ENCODE peak calls at places on chromosomes 6 and 20, in nine cellular contexts. O is pancreas; U is HCT116; K is heart right ventricle; X is MM.1S; N is astrocyte; D is tibial nerve; H is CD4-positive, alpha-beta memory T cell; Q is RWPE2. P is an unnamed sample. For H3K4me1 and H3K27me3, the result is how much of the 10 kb centered on the place peaks cover.

GRCh38 chr6:170043881-170044790 is 246.7 kb downstream of the DLL1 start:
- DNase-seq in N (no peak), K (no peak), U (no peak), Q (peak), H (no peak), X (no peak), D (no peak), O (no peak), P (no peak)

GRCh38 chr20:31705598-31706597 is 16.8 kb downstream of the BCL2L1 start:
- DNase-seq in O (no peak), D (no peak), U (no peak), K (no peak), X (peak), N (no peak), Q (no peak), H (no peak), P (no peak)

GRCh38 chr20:51094221-51094620 is 71.3 kb upstream of the KCNG1 start:
- DNase-seq in N (no peak), U (no peak), H (no peak), Q (no peak), D (no peak), X (peak), K (no peak), O (no peak), P (no peak)

GRCh38 chr6:7157752-7158616 is 50.2 kb downstream of the RREB1 start:
- DNase-seq in X (no peak), Q (no peak), K (no peak), H (no peak), D (no peak), O (no peak), N (peak), U (no peak), P (no peak)

GRCh38 chr6:79101164-79101563 is 23.1 kb upstream of the PHIP start:
- DNase-seq in Q (no peak), U (no peak), K (no peak), O (no peak), X (no peak), D (no peak), N (no peak), H (no peak), P (no peak)

GRCh38 chr6:160990847-160991410 is 640 bp upstream of the MAP3K4 start:
- DNase-seq in O (no peak), H (no peak), Q (no peak), N (no peak), K (no peak), U (no peak), D (no peak), X (no peak), P (no peak)

GRCh38 chr6:22145823-22146379 is 150.9 kb downstream of the PRL start:
- DNase-seq in H (no peak), K (no peak), U (no peak), D (no peak), O (no peak), N (peak), X (no peak), Q (no peak), P (no peak)

GRCh38 chr6:147119310-147119709 is 84.9 kb upstream of the STXBP5 start:
- DNase-seq in N (no peak), D (no peak), O (no peak), K (no peak), Q (no peak), H (no peak), X (no peak), U (no peak), P (no peak)

GRCh38 chr20:44112456-44112855 is 74.5 kb downstream of the JPH2 start:
- DNase-seq in O (no peak), H (no peak), X (no peak), U (no peak), N (no peak), Q (peak), D (no peak), K (no peak), P (no peak)

GRCh38 chr20:57564180-57564802 is 3.4 kb downstream of the PCK1 start:
- DNase-seq in O (no peak), X (no peak), N (no peak), K (no peak), U (no peak), Q (peak), D (no peak), H (no peak), P (no peak)

GRCh38 chr6:19812512-19813119 is 24.6 kb upstream of the ID4 start:
- DNase-seq in D (no peak), Q (no peak), N (peak), X (peak), H (no peak), K (no peak), U (peak), O (no peak), P (no peak)

GRCh38 chr6:55888917-55889316 is 13.5 kb upstream of the BMP5 start:
- DNase-seq in N (no peak), U (no peak), X (peak), H (no peak), Q (no peak), K (no peak), O (no peak), D (no peak), P (no peak)

GRCh38 chr6:44298864-44299263 is 14.3 kb downstream of the AARS2 start:
- DNase-seq in X (no peak), H (no peak), D (no peak), N (no peak), K (no peak), O (no peak), Q (no peak), U (no peak), P (no peak)

GRCh38 chr6:145096846-145097245 is 638.5 kb downstream of the EPM2A start:
- DNase-seq in Q (no peak), U (no peak), X (no peak), K (no peak), D (no peak), N (no peak), H (no peak), O (no peak), P (no peak)

GRCh38 chr20:1894951-1895673 is at the start of gene SIRPA:
- DNase-seq in N (peak), O (peak), K (peak), D (no peak), Q (peak), X (peak), H (no peak), U (no peak), P (no peak)

GRCh38 chr20:10322073-10323012 is 103.7 kb downstream of the SNAP25 start:
- DNase-seq in N (peak), Q (no peak), O (no peak), D (no peak), H (no peak), K (no peak), X (no peak), U (no peak), P (no peak)

GRCh38 chr6:4085329-4085695 is 6.4 kb upstream of the FAM217A start:
- DNase-seq in Q (no peak), U (no peak), K (no peak), O (no peak), H (no peak), X (no peak), D (no peak), N (peak), P (no peak)

GRCh38 chr20:11891827-11892521 is 25.7 kb upstream of the BTBD3 start:
- DNase-seq in N (peak), U (peak), H (peak), K (peak), O (peak), Q (peak), D (no peak), X (peak), P (no peak)

GRCh38 chr6:19841181-19841580 is 4.0 kb downstream of the ID4 start:
- DNase-seq in D (no peak), U (no peak), N (no peak), O (no peak), X (no peak), H (no peak), K (no peak), Q (no peak), P (no peak)

GRCh38 chr6:3325210-3325609 is 66.5 kb downstream of the PSMG4 start:
- DNase-seq in O (no peak), U (no peak), X (no peak), Q (no peak), K (no peak), N (peak), H (no peak), D (no peak), P (no peak)

GRCh38 chr6:69867075-69867911 is 937 bp downstream of the COL19A1 start:
- DNase-seq in N (no peak), X (peak), D (no peak), H (peak), Q (no peak), K (peak), U (no peak), O (peak), P (peak)

GRCh38 chr6:43457643-43458042 is 2.3 kb upstream of the DLK2 start:
- DNase-seq in U (no peak), K (no peak), H (no peak), Q (no peak), N (no peak), X (no peak), D (no peak), O (no peak), P (no peak)

GRCh38 chr6:158649289-158650143 is at the start of gene SYTL3:
- DNase-seq in D (no peak), K (no peak), O (no peak), H (peak), Q (no peak), N (peak), U (no peak), X (peak), P (peak)

GRCh38 chr6:25041676-25042598 is 106.2 kb upstream of the RIPOR2 start:
- DNase-seq in Q (no peak), U (no peak), N (no peak), H (peak), K (no peak), D (no peak), X (no peak), O (no peak), P (peak)

GRCh38 chr20:44355503-44356352 is at the start of gene HNF4A:
- DNase-seq in O (peak), U (no peak), Q (no peak), N (no peak), K (no peak), D (no peak), H (no peak), X (no peak), P (no peak)

GRCh38 chr6:7173843-7174503 is 66.2 kb downstream of the RREB1 start:
- DNase-seq in K (peak), H (no peak), X (no peak), O (no peak), D (no peak), Q (no peak), N (no peak), U (no peak), P (no peak)

GRCh38 chr6:157769776-157770430 is 53.1 kb upstream of the SNX9 start:
- DNase-seq in X (no peak), D (no peak), K (no peak), Q (no peak), O (no peak), U (no peak), N (no peak), H (no peak), P (no peak)

GRCh38 chr20:59723108-59723500 is 118.8 kb downstream of the PHACTR3 start:
- DNase-seq in O (no peak), N (no peak), K (no peak), Q (no peak), U (no peak), X (no peak), D (no peak), H (no peak), P (no peak)

GRCh38 chr6:125114248-125114858 is 39.2 kb upstream of the TPD52L1 start:
- DNase-seq in K (no peak), Q (no peak), N (no peak), X (peak), H (peak), D (peak), O (peak), U (peak), P (no peak)

GRCh38 chr6:136860043-136860442 is 37.7 kb downstream of the PEX7 start:
- DNase-seq in X (no peak), Q (no peak), N (peak), U (no peak), K (no peak), O (peak), H (no peak), D (no peak), P (no peak)

GRCh38 chr6:16540804-16541752 is 220.2 kb downstream of the ATXN1 start:
- DNase-seq in Q (no peak), D (peak), N (no peak), K (peak), O (no peak), U (no peak), X (no peak), H (no peak), P (no peak)

GRCh38 chr20:42082611-42083010 is 464.4 kb upstream of the CHD6 start:
- DNase-seq in N (no peak), K (no peak), U (no peak), O (peak), H (no peak), X (peak), Q (no peak), D (peak), P (no peak)

DNA sequence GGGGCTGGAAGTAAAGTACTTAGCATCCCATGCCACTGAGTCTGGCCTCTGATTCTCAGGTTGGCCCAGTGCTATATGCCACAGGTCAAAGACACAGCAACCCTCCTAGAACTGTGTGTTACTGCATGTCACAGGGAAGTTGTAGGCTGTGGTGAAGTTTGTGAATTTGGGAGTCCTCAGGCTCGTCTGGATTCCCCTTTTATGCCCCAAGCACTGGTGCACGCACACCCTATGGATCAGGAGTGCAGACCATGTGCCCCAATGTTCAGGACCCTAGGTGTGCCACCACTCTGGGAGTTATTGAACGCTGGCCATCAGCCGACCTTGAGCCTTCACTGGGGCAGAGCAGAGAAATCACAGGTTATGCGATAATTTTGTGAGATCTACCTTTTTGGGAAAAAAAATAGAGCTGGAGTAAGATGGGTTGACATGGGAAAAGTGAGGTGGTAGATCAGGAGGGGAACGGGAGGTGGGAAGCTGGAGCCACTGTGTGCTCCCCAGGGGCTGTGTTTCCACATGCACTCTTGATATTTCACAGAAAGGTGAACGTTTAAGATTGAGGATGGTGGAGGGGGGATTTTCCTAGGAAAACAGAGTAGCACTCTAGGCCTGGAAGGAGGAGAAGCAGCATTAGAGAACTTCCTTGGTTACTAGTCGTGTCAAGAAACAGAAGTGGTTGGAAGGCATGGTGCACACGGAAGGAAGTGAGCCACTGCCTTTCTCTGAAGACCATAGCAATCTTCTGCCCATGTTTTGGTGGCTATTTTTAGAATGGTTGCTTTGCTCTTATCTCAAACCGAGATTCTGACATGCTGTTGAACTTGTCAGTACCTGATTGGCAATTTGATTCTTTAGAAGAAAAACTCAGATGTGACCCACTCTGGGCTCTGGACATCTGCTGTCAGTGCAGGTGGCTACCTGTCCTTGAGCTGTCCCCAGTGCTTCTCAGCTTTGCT is 44.1 kb downstream of the DUSP22 start:
- DNase-seq in U (no peak), K (no peak), N (no peak), X (peak), D (no peak), H (no peak), O (no peak), Q (no peak), P (no peak)
- H3K4me1 ChIP-seq in U (under half), K (half or more), N (under half), X (under half), D (under half), H (under half), O (under half), Q (under half), P (under half)

GRCh38 chr6:57019434-57019833 is 27.1 kb upstream of the KIAA1586 start:
- DNase-seq in Q (no peak), D (no peak), N (no peak), O (no peak), K (no peak), X (no peak), U (no peak), H (no peak), P (no peak)

GRCh38 chr6:57017069-57017468 is 29.4 kb upstream of the KIAA1586 start:
- DNase-seq in Q (no peak), U (no peak), K (no peak), N (peak), X (no peak), D (no peak), O (no peak), H (no peak), P (no peak)

DNA sequence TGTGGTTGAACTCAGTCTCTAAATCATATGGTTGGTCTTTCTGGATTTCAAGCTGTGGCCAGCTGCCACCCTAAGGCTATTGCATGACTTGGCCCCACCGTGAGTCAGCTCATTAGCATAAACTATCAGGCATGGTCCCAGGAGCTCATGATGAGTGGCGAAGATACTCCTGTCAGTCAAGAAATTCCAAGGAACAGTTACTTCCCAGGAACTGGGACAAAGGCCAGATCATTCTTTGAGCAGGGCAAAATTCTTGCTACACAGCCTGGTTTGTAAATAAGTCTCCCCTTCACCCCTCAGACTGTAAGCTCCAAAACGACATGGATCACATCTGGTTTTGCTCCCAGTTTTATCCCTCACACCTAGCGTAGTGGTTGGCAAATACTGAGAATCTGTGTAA is 33.0 kb upstream of the KIAA1586 start:
- DNase-seq in O (no peak), H (no peak), D (no peak), X (no peak), K (no peak), N (peak), U (no peak), Q (no peak), P (no peak)
- H3K4me3 ChIP-seq in O (no peak), H (no peak), D (no peak), X (no peak), K (no peak), N (no peak), U (no peak), Q (no peak), P (no peak)

GRCh38 chr6:105409734-105410133 is 6.9 kb upstream of the PREP start:
- DNase-seq in Q (no peak), X (no peak), O (no peak), K (no peak), D (no peak), U (no peak), N (no peak), H (no peak), P (no peak)
- H3K27me3 ChIP-seq in Q (under half), X (under half), O (under half), K (under half), D (under half), U (under half), N (under half), H (under half), P (under half)

GRCh38 chr6:73460044-73460443 is 1.5 kb upstream of the MTO1 start:
- DNase-seq in U (no peak), X (no peak), D (no peak), Q (no peak), K (no peak), N (no peak), H (no peak), O (no peak), P (no peak)

GRCh38 chr6:73461537-73462350 is at the start of gene MTO1:
- DNase-seq in H (peak), O (peak), U (peak), X (peak), K (peak), N (peak), D (peak), Q (peak), P (peak)

GRCh38 chr6:73452107-73452461 is at the start of gene CGAS:
- DNase-seq in N (peak), Q (peak), K (peak), D (peak), H (peak), X (peak), U (no peak), O (peak), P (peak)

GRCh38 chr6:73451166-73452106 is 661 bp downstream of the CGAS start:
- DNase-seq in Q (peak), X (peak), H (peak), U (no peak), O (peak), K (peak), N (peak), D (no peak), P (peak)

DNA sequence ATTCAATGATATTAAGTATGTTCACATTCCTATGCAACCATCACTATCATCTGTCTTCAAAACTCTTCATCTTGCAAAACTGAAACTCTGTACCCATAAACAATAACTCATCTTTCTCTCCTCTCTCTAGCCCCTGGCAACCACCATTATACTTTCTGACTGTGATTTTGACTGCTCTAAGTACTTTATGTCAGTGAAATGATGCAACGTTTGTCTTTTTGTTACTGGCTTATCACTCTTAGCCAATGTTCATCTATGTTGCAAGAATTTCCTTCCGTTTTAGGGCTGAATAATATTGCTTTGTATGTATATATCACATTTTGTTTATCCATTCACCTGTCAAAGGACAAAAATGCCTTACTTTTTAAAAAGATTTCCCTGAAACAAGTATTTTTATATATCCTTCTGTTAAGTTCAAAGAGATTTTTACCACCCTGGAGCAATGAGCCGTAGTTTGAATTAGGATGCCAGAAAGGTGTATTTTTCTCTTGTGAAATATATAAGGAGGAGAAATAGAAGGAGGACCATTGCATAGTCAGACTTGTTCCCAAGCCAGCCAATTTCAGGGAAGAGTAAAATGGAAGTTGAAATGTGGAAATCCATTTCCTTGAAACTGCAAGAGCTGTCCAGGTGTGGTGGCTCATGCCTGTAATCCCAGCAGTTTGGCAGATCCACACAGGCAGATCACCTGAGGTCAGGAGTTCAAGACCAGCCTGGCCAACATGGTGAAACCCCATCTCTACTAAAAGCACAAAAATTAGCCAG is 4.0 kb upstream of the CGAS start:
- DNase-seq in K (no peak), Q (no peak), N (no peak), U (no peak), H (no peak), D (no peak), O (no peak), X (no peak), P (no peak)
- H3K4me1 ChIP-seq in K (under half), Q (under half), N (under half), U (under half), H (under half), D (under half), O (under half), X (under half), P (under half)

DNA sequence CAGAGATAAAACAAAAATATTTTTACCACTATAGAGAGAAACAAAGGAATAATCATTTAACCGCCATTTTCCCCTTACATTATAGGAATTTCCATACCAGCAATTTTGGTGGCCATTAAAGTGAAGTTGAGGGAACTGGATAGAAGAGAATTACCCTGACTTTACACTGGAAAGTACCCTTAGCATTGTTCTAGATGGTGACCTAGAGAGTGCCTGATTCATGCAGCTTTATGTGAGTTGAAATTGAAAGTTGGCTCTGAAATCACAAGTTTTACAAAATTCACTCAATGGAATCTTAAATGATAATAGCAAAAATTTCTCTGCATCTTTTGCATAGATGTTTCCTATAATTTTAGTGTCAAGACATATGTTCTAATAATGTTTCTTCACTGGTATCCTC is 55.7 kb upstream of the PREP start:
- DNase-seq in X (no peak), O (no peak), D (no peak), U (no peak), Q (no peak), K (no peak), N (no peak), H (no peak), P (no peak)
- H3K4me3 ChIP-seq in X (no peak), O (no peak), D (no peak), U (no peak), Q (no peak), K (no peak), N (no peak), H (no peak), P (no peak)

P was measured in effector memory CD4-positive, alpha-beta T cell.